ENCODE peak calls at places on chromosomes 2 and 18, in six cellular contexts. One of them, this sample, is unnamed.

GRCh38 chr2:201886504-201886903 is 80.2 kb downstream of the CDK15 start:
- DNase-seq in stimulated activated CD4-positive, alpha-beta T cell treated with anti-CD3 and anti-CD28 coated beads, Interleukin-4, amount 100 ng/mL, for 24 hours: no peak
- DNase-seq in activated naive CD8-positive, alpha-beta T cell treated with anti-CD3 and anti-CD28 coated beads, Interleukin-2, amount 50 U/mL, for 24 hours: no peak
- DNase-seq in frontal cortex: no peak
- DNase-seq in HEK293T: no peak
- DNase-seq in GM04503: no peak
- DNase-seq in this sample: no peak

GRCh38 chr2:127347734-127348392 is 39.9 kb downstream of the MAP3K2 start:
- DNase-seq in stimulated activated CD4-positive, alpha-beta T cell treated with anti-CD3 and anti-CD28 coated beads, Interleukin-4, amount 100 ng/mL, for 24 hours: no peak
- DNase-seq in activated naive CD8-positive, alpha-beta T cell treated with anti-CD3 and anti-CD28 coated beads, Interleukin-2, amount 50 U/mL, for 24 hours: no peak
- DNase-seq in frontal cortex: no peak
- DNase-seq in HEK293T: no peak
- DNase-seq in GM04503: no peak
- DNase-seq in this sample: no peak

GRCh38 chr2:219514196-219514761 is at the start of gene ASIC4:
- DNase-seq in stimulated activated CD4-positive, alpha-beta T cell treated with anti-CD3 and anti-CD28 coated beads, Interleukin-4, amount 100 ng/mL, for 24 hours: no peak
- DNase-seq in activated naive CD8-positive, alpha-beta T cell treated with anti-CD3 and anti-CD28 coated beads, Interleukin-2, amount 50 U/mL, for 24 hours: no peak
- DNase-seq in frontal cortex: no peak
- DNase-seq in HEK293T: no peak
- DNase-seq in GM04503: no peak
- DNase-seq in this sample: no peak

GRCh38 chr2:98148968-98149697 is 62.2 kb downstream of the VWA3B start:
- DNase-seq in stimulated activated CD4-positive, alpha-beta T cell treated with anti-CD3 and anti-CD28 coated beads, Interleukin-4, amount 100 ng/mL, for 24 hours: no peak
- DNase-seq in activated naive CD8-positive, alpha-beta T cell treated with anti-CD3 and anti-CD28 coated beads, Interleukin-2, amount 50 U/mL, for 24 hours: no peak
- DNase-seq in frontal cortex: no peak
- DNase-seq in HEK293T: no peak
- DNase-seq in GM04503: no peak
- DNase-seq in this sample: no peak

GRCh38 chr2:149733936-149734685 is 146.5 kb upstream of the MMADHC start:
- DNase-seq in stimulated activated CD4-positive, alpha-beta T cell treated with anti-CD3 and anti-CD28 coated beads, Interleukin-4, amount 100 ng/mL, for 24 hours: no peak
- DNase-seq in activated naive CD8-positive, alpha-beta T cell treated with anti-CD3 and anti-CD28 coated beads, Interleukin-2, amount 50 U/mL, for 24 hours: no peak
- DNase-seq in frontal cortex: no peak
- DNase-seq in HEK293T: peak
- DNase-seq in GM04503: no peak
- DNase-seq in this sample: no peak

GRCh38 chr18:54387631-54388030 is 29.9 kb downstream of the C18orf54 start:
- DNase-seq in stimulated activated CD4-positive, alpha-beta T cell treated with anti-CD3 and anti-CD28 coated beads, Interleukin-4, amount 100 ng/mL, for 24 hours: no peak
- DNase-seq in activated naive CD8-positive, alpha-beta T cell treated with anti-CD3 and anti-CD28 coated beads, Interleukin-2, amount 50 U/mL, for 24 hours: no peak
- DNase-seq in frontal cortex: no peak
- DNase-seq in HEK293T: no peak
- DNase-seq in GM04503: no peak
- DNase-seq in this sample: no peak

GRCh38 chr2:38602732-38603401 is at the start of gene HNRNPLL:
- DNase-seq in stimulated activated CD4-positive, alpha-beta T cell treated with anti-CD3 and anti-CD28 coated beads, Interleukin-4, amount 100 ng/mL, for 24 hours: peak
- DNase-seq in activated naive CD8-positive, alpha-beta T cell treated with anti-CD3 and anti-CD28 coated beads, Interleukin-2, amount 50 U/mL, for 24 hours: peak
- DNase-seq in frontal cortex: peak
- DNase-seq in HEK293T: peak
- DNase-seq in GM04503: peak
- DNase-seq in this sample: peak

GRCh38 chr2:226984461-226985226 is 148.8 kb downstream of the RHBDD1 start:
- DNase-seq in stimulated activated CD4-positive, alpha-beta T cell treated with anti-CD3 and anti-CD28 coated beads, Interleukin-4, amount 100 ng/mL, for 24 hours: no peak
- DNase-seq in activated naive CD8-positive, alpha-beta T cell treated with anti-CD3 and anti-CD28 coated beads, Interleukin-2, amount 50 U/mL, for 24 hours: peak
- DNase-seq in frontal cortex: no peak
- DNase-seq in HEK293T: no peak
- DNase-seq in GM04503: no peak
- DNase-seq in this sample: no peak

GRCh38 chr2:85861180-85861579 is 27.6 kb downstream of the ST3GAL5 start:
- DNase-seq in stimulated activated CD4-positive, alpha-beta T cell treated with anti-CD3 and anti-CD28 coated beads, Interleukin-4, amount 100 ng/mL, for 24 hours: no peak
- DNase-seq in activated naive CD8-positive, alpha-beta T cell treated with anti-CD3 and anti-CD28 coated beads, Interleukin-2, amount 50 U/mL, for 24 hours: no peak
- DNase-seq in frontal cortex: no peak
- DNase-seq in HEK293T: no peak
- DNase-seq in GM04503: no peak
- DNase-seq in this sample: no peak